ENCODE peak calls at places on chromosome 14, in seven cellular contexts. W, U, F, N, J, D and P are unnamed samples.

GRCh38 chr14:20376071-20376588 is 32.7 kb downstream of the PARP2 start:
- DNase-seq in W (no peak), U (no peak), F (no peak), N (no peak), J (no peak), D (no peak), P (no peak)

GRCh38 chr14:39266871-39267591 is 33.3 kb downstream of the MIA2 start:
- DNase-seq in W (peak; percentile 95), U (peak; percentile 76), F (peak; percentile 79), N (peak; percentile 76), J (peak; percentile 80), D (peak; percentile 91), P (peak; percentile 93)

GRCh38 chr14:23104070-23104590 is 659 bp downstream of the CIROP start:
- DNase-seq in W (no peak), U (no peak), F (no peak), N (no peak), J (no peak), D (no peak), P (no peak)

GRCh38 chr14:98189521-98189920 is 1082.5 kb downstream of the BCL11B start:
- DNase-seq in W (no peak), U (no peak), F (peak; percentile 74), N (peak; percentile 45), J (no peak), D (no peak), P (peak; percentile 82)

GRCh38 chr14:32933943-32934890 is 4.5 kb upstream of the NPAS3 start:
- DNase-seq in W (peak; percentile 60), U (peak; percentile 25), F (no peak), N (no peak), J (no peak), D (peak; percentile 58), P (no peak)

GRCh38 chr14:26191123-26191522 is 406.7 kb downstream of the NOVA1 start:
- DNase-seq in W (peak; percentile 4), U (no peak), F (no peak), N (no peak), J (no peak), D (peak; percentile 26), P (no peak)

GRCh38 chr14:89041245-89041585 is 216.8 kb downstream of the TTC8 start:
- DNase-seq in W (peak; percentile 23), U (no peak), F (no peak), N (no peak), J (peak; percentile 50), D (no peak), P (no peak)

GRCh38 chr14:44701563-44702263 is 194.6 kb upstream of the FSCB start:
- DNase-seq in W (peak; percentile 62), U (no peak), F (no peak), N (no peak), J (no peak), D (no peak), P (no peak)

GRCh38 chr14:78254911-78255431 is 84.8 kb downstream of the NRXN3 start:
- DNase-seq in W (no peak), U (no peak), F (no peak), N (no peak), J (no peak), D (peak; percentile 88), P (no peak)

GRCh38 chr14:66477567-66477966 is 8.6 kb upstream of the CCDC196 start:
- DNase-seq in W (no peak), U (no peak), F (no peak), N (no peak), J (no peak), D (no peak), P (no peak)

GRCh38 chr14:95523051-95523817 is 6.8 kb upstream of the SYNE3 start:
- DNase-seq in W (peak; percentile 47), U (no peak), F (no peak), N (peak; percentile 17), J (no peak), D (no peak), P (peak; percentile 94)
- H3K4me3 ChIP-seq in W (no peak overlapping the region), U (no peak overlapping the region), F (peak overlapping the region; percentile 54), N (no peak overlapping the region), J (no peak overlapping the region), D (no peak overlapping the region), P (peak overlapping the region; percentile 76)

GRCh38 chr14:51653855-51654548 is 2.3 kb downstream of the FRMD6 start:
- DNase-seq in W (no peak), U (no peak), F (no peak), N (no peak), J (no peak), D (peak; percentile 52), P (no peak)
- H3K4me1 ChIP-seq in W (peaks cover 2% of the 10 kb centered on the region), U (peaks cover 10% of the 10 kb centered on the region), F (peaks cover 19% of the 10 kb centered on the region), N (no peaks in the 10 kb centered on the region), J (no peaks in the 10 kb centered on the region), D (peaks cover 36% of the 10 kb centered on the region), P (peaks cover 29% of the 10 kb centered on the region)

GRCh38 chr14:102508774-102509743 is 517 bp downstream of the ANKRD9 start:
- DNase-seq in W (peak; percentile 33), U (peak; percentile 49), F (peak; percentile 37), N (peak; percentile 35), J (no peak), D (peak; percentile 82), P (peak; percentile 50)

GRCh38 chr14:102507026-102507860 is 2.3 kb downstream of the ANKRD9 start:
- DNase-seq in W (no peak), U (no peak), F (no peak), N (no peak), J (no peak), D (no peak), P (no peak)

GRCh38 chr14:102509744-102510615 is at the start of gene ANKRD9:
- DNase-seq in W (peak; percentile 96), U (peak; percentile 95), F (peak; percentile 75), N (peak; percentile 90), J (peak; percentile 93), D (peak; percentile 97), P (peak; percentile 92)

GRCh38 chr14:102507891-102508312 is 1.7 kb downstream of the ANKRD9 start:
- DNase-seq in W (no peak), U (no peak), F (no peak), N (no peak), J (no peak), D (no peak), P (no peak)

DNA sequence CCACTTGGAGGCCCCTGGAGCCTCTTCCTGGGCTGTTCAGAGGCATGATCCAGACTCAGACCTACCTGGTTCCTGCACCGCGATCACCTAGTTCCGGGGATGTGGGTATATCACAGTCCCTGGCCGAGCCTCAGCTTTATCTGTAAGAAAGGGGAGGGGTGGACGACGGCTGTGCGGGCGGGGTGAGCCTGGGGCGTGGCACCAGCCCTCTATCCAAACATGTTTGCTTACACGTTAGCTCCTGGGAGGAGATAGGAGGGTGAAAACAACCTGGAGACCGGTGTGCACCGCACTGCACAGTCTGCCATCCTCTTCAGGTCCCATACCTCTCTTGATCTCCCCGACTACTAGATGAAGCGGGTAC is 1.2 kb downstream of the ANKRD9 start:
- DNase-seq in W (no peak), U (no peak), F (no peak), N (no peak), J (no peak), D (no peak), P (no peak)
- H3K4me3 ChIP-seq in W (no peak overlapping the region), U (no peak overlapping the region), F (no peak overlapping the region), N (peak overlapping the region; percentile 33), J (peak overlapping the region; percentile 49), D (no peak overlapping the region), P (no peak overlapping the region)

GRCh38 chr14:59276235-59276634 is 87.8 kb downstream of the DAAM1 start:
- DNase-seq in W (no peak), U (no peak), F (no peak), N (no peak), J (no peak), D (no peak), P (no peak)
- H3K4me1 ChIP-seq in W (no peaks in the 10 kb centered on the region), U (peaks cover 22% of the 10 kb centered on the region), F (no peaks in the 10 kb centered on the region), N (no peaks in the 10 kb centered on the region), J (peaks cover 25% of the 10 kb centered on the region), D (peaks cover 64% of the 10 kb centered on the region), P (peaks cover 22% of the 10 kb centered on the region)

DNA sequence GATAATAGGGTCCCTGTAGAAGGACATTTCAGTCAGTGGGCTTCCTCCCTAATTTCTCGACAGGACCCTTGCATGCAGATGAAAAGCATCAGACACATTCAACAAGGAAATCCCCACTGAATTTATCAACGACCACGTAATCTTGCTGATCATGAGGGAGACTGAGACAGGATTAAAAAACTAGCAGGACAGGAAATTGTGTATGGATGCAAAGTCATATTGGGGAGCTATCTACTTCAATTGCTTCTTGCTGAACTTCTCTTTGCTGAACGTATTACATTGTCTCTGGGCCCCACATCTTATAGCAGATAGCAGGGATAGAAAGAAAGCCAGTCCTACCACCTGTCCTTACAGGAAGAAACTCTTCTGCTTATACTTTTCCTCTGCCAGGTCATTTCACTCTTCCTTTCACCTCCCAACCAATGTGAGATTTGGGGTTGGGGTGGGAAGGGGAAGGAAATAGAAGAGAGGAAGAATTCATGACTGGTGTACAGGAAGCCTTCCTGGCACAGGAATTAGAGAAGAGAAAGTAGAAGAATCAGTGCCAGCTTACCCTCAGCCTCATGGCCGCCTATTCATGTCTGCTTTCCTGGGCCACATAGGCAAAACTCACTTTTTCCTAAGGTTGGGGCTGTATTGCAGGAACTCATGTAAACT is 333.3 kb downstream of the ZFP36L1 start:
- DNase-seq in W (no peak), U (no peak), F (no peak), N (no peak), J (no peak), D (no peak), P (no peak)
- H3K4me3 ChIP-seq in W (no peak overlapping the region), U (no peak overlapping the region), F (no peak overlapping the region), N (no peak overlapping the region), J (no peak overlapping the region), D (no peak overlapping the region), P (no peak overlapping the region)

GRCh38 chr14:70663707-70664179 is 22.0 kb downstream of the TTC9 start:
- DNase-seq in W (no peak), U (no peak), F (no peak), N (peak; percentile 28), J (no peak), D (peak; percentile 55), P (no peak)
- H3K4me1 ChIP-seq in W (peaks cover 12% of the 10 kb centered on the region), U (no peaks in the 10 kb centered on the region), F (peaks cover 78% of the 10 kb centered on the region), N (no peaks in the 10 kb centered on the region), J (no peaks in the 10 kb centered on the region), D (peaks cover 20% of the 10 kb centered on the region), P (peaks cover 39% of the 10 kb centered on the region)

GRCh38 chr14:64493455-64493854 is 10.2 kb downstream of the ZBTB25 start:
- DNase-seq in W (no peak), U (no peak), F (no peak), N (no peak), J (no peak), D (no peak), P (no peak)
- H3K4me3 ChIP-seq in W (no peak overlapping the region), U (no peak overlapping the region), F (no peak overlapping the region), N (no peak overlapping the region), J (no peak overlapping the region), D (no peak overlapping the region), P (peak overlapping the region; percentile 21)

GRCh38 chr14:93980464-93981201 is 4.3 kb upstream of the ASB2 start:
- DNase-seq in W (no peak), U (peak; percentile 90), F (no peak), N (no peak), J (no peak), D (peak; percentile 24), P (no peak)

GRCh38 chr14:93977790-93978581 is 1.6 kb upstream of the ASB2 start:
- DNase-seq in W (no peak), U (no peak), F (peak; percentile 85), N (peak; percentile 74), J (no peak), D (no peak), P (peak; percentile 50)

GRCh38 chr14:93976477-93977057 is at the start of gene ASB2:
- DNase-seq in W (no peak), U (peak; percentile 83), F (no peak), N (peak; percentile 43), J (no peak), D (no peak), P (no peak)

GRCh38 chr14:93977171-93977570 is 801 bp upstream of the ASB2 start:
- DNase-seq in W (no peak), U (no peak), F (no peak), N (no peak), J (no peak), D (no peak), P (no peak)

GRCh38 chr14:93978735-93979134 is 2.4 kb upstream of the ASB2 start:
- DNase-seq in W (no peak), U (no peak), F (no peak), N (no peak), J (no peak), D (no peak), P (no peak)
- H3K4me1 ChIP-seq in W (no peaks in the 10 kb centered on the region), U (no peaks in the 10 kb centered on the region), F (peaks cover 42% of the 10 kb centered on the region), N (no peaks in the 10 kb centered on the region), J (peaks cover 15% of the 10 kb centered on the region), D (peaks cover 1% of the 10 kb centered on the region), P (peaks cover 38% of the 10 kb centered on the region)